ENCODE peak calls at places on chromosomes 12 and 14, in five cellular contexts. E is coronary artery, J is MM.1S, Q is cardiac muscle cell, O is body of pancreas. T is an unnamed sample.

GRCh38 chr14:77622562-77622961 is 6.1 kb upstream of the SPTLC2 start:
- DNase-seq in J (no peak), E (no peak), Q (no peak), O (peak), T (no peak)

GRCh38 chr14:67942311-67942710 is 122.7 kb downstream of the RAD51B start:
- DNase-seq in E (no peak), Q (no peak), J (no peak), O (no peak), T (no peak)

GRCh38 chr14:95533391-95533821 is 1.4 kb upstream of the GLRX5 start:
- DNase-seq in Q (no peak), E (peak), O (no peak), J (no peak), T (peak)

GRCh38 chr12:4915752-4916151 is 6.0 kb downstream of the KCNA1 start:
- DNase-seq in Q (no peak), E (no peak), J (no peak), O (no peak), T (no peak)

GRCh38 chr14:104431929-104432541 is 147.5 kb upstream of the C14orf180 start:
- DNase-seq in Q (no peak), E (peak), O (no peak), J (no peak), T (peak)

GRCh38 chr12:51183816-51184215 is 10.9 kb upstream of the TFCP2 start:
- DNase-seq in Q (peak), E (no peak), J (no peak), O (peak), T (peak)

GRCh38 chr14:104377256-104377655 is 202.3 kb upstream of the C14orf180 start:
- DNase-seq in O (no peak), E (no peak), Q (no peak), J (no peak), T (no peak)

GRCh38 chr12:110563702-110564470 is 19.2 kb downstream of the PPTC7 start:
- DNase-seq in J (no peak), O (no peak), Q (peak), E (no peak), T (no peak)

GRCh38 chr12:63206908-63207307 is 55.9 kb upstream of the AVPR1A start:
- DNase-seq in J (no peak), Q (no peak), O (peak), E (no peak), T (no peak)

GRCh38 chr12:91211869-91212268 is 29.3 kb upstream of the DCN start:
- DNase-seq in E (no peak), Q (no peak), J (no peak), O (no peak), T (no peak)

GRCh38 chr12:75981247-75981646 is 50.3 kb downstream of the PHLDA1 start:
- DNase-seq in J (no peak), O (no peak), Q (no peak), E (no peak), T (no peak)

GRCh38 chr14:52590318-52590717 is 37.7 kb downstream of the GPR137C start:
- DNase-seq in Q (no peak), J (no peak), E (no peak), O (no peak), T (no peak)

GRCh38 chr14:64673748-64674147 is 30.5 kb upstream of the PLEKHG3 start:
- DNase-seq in O (no peak), E (no peak), Q (no peak), J (no peak), T (no peak)

GRCh38 chr12:107667464-107667863 is 18.1 kb upstream of the PWP1 start:
- DNase-seq in J (no peak), Q (no peak), E (no peak), O (no peak), T (no peak)

GRCh38 chr12:54650409-54650808 is 2.2 kb upstream of the DCD start:
- DNase-seq in O (no peak), E (no peak), Q (no peak), J (no peak), T (no peak)

GRCh38 chr12:71731439-71732356 is 23.0 kb upstream of the RAB21 start:
- DNase-seq in O (no peak), E (no peak), Q (no peak), J (no peak), T (no peak)

GRCh38 chr12:124294686-124295315 is at the start of gene RFLNA:
- DNase-seq in J (no peak), E (no peak), Q (peak), O (no peak), T (peak)

GRCh38 chr12:62632521-62632920 is 165.9 kb downstream of the MON2 start:
- DNase-seq in E (no peak), O (peak), J (no peak), Q (no peak), T (peak)

GRCh38 chr12:3641428-3641883 is 111.5 kb downstream of the CRACR2A start:
- DNase-seq in Q (no peak), O (no peak), J (no peak), E (no peak), T (no peak)

GRCh38 chr12:53505086-53505485 is 2.2 kb downstream of the NPFF start:
- DNase-seq in J (no peak), O (no peak), Q (no peak), E (no peak), T (no peak)

GRCh38 chr14:95935228-95935822 is 58.7 kb downstream of the TUNAR start:
- DNase-seq in E (no peak), O (no peak), J (peak), Q (peak), T (no peak)

GRCh38 chr14:89955022-89955414 is 488 bp upstream of the EFCAB11 start:
- DNase-seq in E (no peak), J (no peak), O (no peak), Q (no peak), T (no peak)

DNA sequence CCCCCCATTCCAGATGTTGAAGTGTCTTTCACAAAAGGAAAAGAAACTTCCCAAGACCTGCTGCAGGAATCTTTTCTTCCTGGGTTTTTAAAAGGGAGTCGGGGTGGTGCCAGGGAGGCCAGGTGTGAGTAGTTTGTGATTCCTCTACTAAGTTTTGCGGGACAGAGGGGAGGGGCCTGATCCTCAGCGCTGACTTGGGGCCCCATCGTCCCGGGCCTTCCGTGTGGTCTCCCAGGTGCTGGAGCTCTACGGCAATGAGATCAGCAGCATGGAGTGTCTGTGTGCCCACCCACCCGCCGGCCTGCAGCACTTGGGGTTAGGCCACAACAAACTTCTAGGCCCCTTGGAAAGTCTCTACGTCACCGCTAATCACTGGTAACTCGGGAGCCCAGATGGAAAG is 4.5 kb downstream of the LRRC43 start:
- DNase-seq in J (no peak), Q (no peak), E (no peak), O (no peak), T (no peak)
- H3K4me3 ChIP-seq in J (no peak), Q (no peak), E (no peak), O (no peak), T (no peak)

GRCh38 chr12:85468356-85469157 is 188.5 kb downstream of the ALX1 start:
- DNase-seq in J (peak), O (peak), Q (peak), E (no peak), T (peak)
- H3K4me3 ChIP-seq in J (peak), O (no peak), Q (peak), E (peak), T (peak)

GRCh38 chr12:70469221-70469820 is 103.2 kb downstream of the KCNMB4 start:
- DNase-seq in O (no peak), Q (no peak), E (no peak), J (no peak), T (no peak)
- H3K4me3 ChIP-seq in O (no peak), Q (no peak), E (no peak), J (no peak), T (no peak)

GRCh38 chr14:44418856-44419255 is 88.2 kb downstream of the FSCB start:
- DNase-seq in E (no peak), Q (no peak), J (no peak), O (no peak), T (no peak)
- H3K4me3 ChIP-seq in E (no peak), Q (no peak), J (no peak), O (no peak), T (no peak)

GRCh38 chr12:21775130-21775920 is 819 bp upstream of the KCNJ8 start:
- DNase-seq in E (no peak), J (no peak), Q (no peak), O (peak), T (no peak)
- H3K4me3 ChIP-seq in E (peak), J (no peak), Q (peak), O (no peak), T (peak)

DNA sequence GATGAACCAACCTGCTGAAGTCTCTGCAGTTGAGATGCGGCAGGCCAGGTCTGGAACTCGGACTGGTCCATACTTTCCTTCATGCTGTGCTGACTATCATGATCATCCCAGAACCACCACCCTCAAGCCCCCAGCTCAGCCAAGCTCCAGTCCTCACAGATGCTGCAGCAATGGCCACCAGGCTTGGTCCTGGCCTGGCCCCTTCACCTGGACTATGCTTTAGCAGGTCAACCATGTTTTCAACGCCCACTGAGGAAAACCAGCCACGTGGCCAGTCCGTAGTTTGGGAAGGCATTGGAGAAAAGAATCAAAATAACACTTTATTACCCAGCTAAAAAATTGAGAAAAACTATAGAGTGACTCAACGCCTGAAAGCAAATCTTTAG is 1.4 kb downstream of the GPR68 start:
- DNase-seq in J (no peak), E (no peak), O (no peak), Q (no peak), T (no peak)
- H3K4me3 ChIP-seq in J (no peak), E (no peak), O (no peak), Q (no peak), T (no peak)